ENCODE peak calls at places on chromosomes 1 and 21, in eight cellular contexts. D is activated CD4-positive, alpha-beta T cell treated with anti-CD3 and anti-CD28 coated beads for 36 hours; X is omental fat pad; Y is T-cell; O is mucosa of descending colon; E is Right ventricle myocardium superior; M is left cardiac atrium; J is RWPE2. F is an unnamed sample.

GRCh38 chr1:6033986-6034749 is 11.5 kb upstream of the KCNAB2 start:
- ATAC-seq in O (peak; percentile 87), E (peak; percentile 77), Y (peak; percentile 38), M (peak; percentile 81), X (peak; percentile 25), D (peak; percentile 55), J (peak; percentile 45), F (peak; percentile 52)

GRCh38 chr21:45124596-45124995 is 50.2 kb downstream of the ADARB1 start:
- ATAC-seq in E (no peak), D (no peak), O (no peak), X (no peak), J (no peak), Y (no peak), M (no peak), F (no peak)

GRCh38 chr1:85494957-85495266 is 30.0 kb upstream of the DDAH1 start:
- ATAC-seq in D (no peak), E (peak; percentile 65), X (peak; percentile 64), Y (no peak), M (no peak), O (no peak), J (peak; percentile 67), F (no peak)

GRCh38 chr1:212782422-212783154 is 9.0 kb downstream of the NSL1 start:
- ATAC-seq in J (no peak), X (peak; percentile 71), M (peak; percentile 50), Y (no peak), O (peak; percentile 60), D (peak; percentile 73), E (peak; percentile 55), F (no peak)

GRCh38 chr1:154745750-154746425 is 124.2 kb downstream of the KCNN3 start:
- ATAC-seq in Y (no peak), M (no peak), E (no peak), O (no peak), J (no peak), X (no peak), D (no peak), F (no peak)

GRCh38 chr1:235411489-235412486 is 44.6 kb downstream of the TBCE start:
- ATAC-seq in M (no peak), O (peak; percentile 84), D (no peak), Y (no peak), X (no peak), E (peak; percentile 57), J (peak; percentile 21), F (no peak)

GRCh38 chr1:72623299-72623708 is 341.0 kb upstream of the NEGR1 start:
- ATAC-seq in X (no peak), O (peak; percentile 70), E (peak; percentile 85), D (peak; percentile 73), J (peak; percentile 54), M (peak; percentile 41), Y (no peak), F (no peak)

GRCh38 chr1:207010726-207011125 is 21.8 kb downstream of the C1orf116 start:
- ATAC-seq in X (no peak), J (no peak), M (no peak), Y (no peak), O (no peak), E (no peak), D (no peak), F (no peak)

GRCh38 chr1:21641967-21642366 is 27.2 kb downstream of the RAP1GAP start:
- ATAC-seq in O (no peak), E (peak; percentile 67), J (no peak), Y (no peak), D (no peak), M (peak; percentile 38), X (no peak), F (no peak)

GRCh38 chr21:36479415-36480402 is at the start of gene CLDN14:
- ATAC-seq in Y (no peak), M (no peak), O (no peak), X (no peak), J (no peak), D (no peak), E (peak; percentile 53), F (no peak)

GRCh38 chr1:111596499-111596898 is 23.1 kb upstream of the RAP1A start:
- ATAC-seq in X (no peak), E (no peak), Y (peak; percentile 25), M (no peak), O (peak; percentile 24), D (peak; percentile 10), J (no peak), F (peak; percentile 15)

GRCh38 chr1:150320667-150320978 is 710 bp upstream of the PRPF3 start:
- ATAC-seq in J (no peak), D (no peak), Y (no peak), E (no peak), X (no peak), M (no peak), O (no peak), F (no peak)

GRCh38 chr1:168719306-168720111 is 9.5 kb downstream of the DPT start:
- ATAC-seq in O (peak; percentile 46), D (no peak), E (no peak), J (peak; percentile 98), Y (no peak), M (no peak), X (no peak), F (peak; percentile 42)

GRCh38 chr1:44660176-44660575 is 14.1 kb downstream of the TMEM53 start:
- ATAC-seq in O (peak; percentile 65), M (peak; percentile 93), J (no peak), X (no peak), Y (no peak), E (peak; percentile 94), D (no peak), F (no peak)

GRCh38 chr1:78426398-78426797 is 64.4 kb upstream of the PTGFR start:
- ATAC-seq in X (no peak), O (no peak), D (no peak), J (no peak), E (no peak), M (no peak), Y (no peak), F (no peak)

GRCh38 chr1:67170751-67171573 is 4.7 kb downstream of the IL23R start:
- ATAC-seq in E (no peak), Y (peak; percentile 67), X (no peak), D (peak; percentile 8), M (no peak), J (no peak), O (peak; percentile 38), F (peak; percentile 8)

GRCh38 chr1:183610053-183610452 is 19.8 kb upstream of the NCF2 start:
- ATAC-seq in X (no peak), Y (no peak), J (no peak), E (peak; percentile 56), D (no peak), O (peak; percentile 27), M (peak; percentile 34), F (no peak)

GRCh38 chr1:43537423-43538142 is 6.9 kb downstream of the PTPRF start:
- ATAC-seq in M (no peak), Y (no peak), E (no peak), J (peak; percentile 44), D (no peak), X (no peak), O (peak; percentile 77), F (no peak)

GRCh38 chr1:175273656-175274055 is 81.1 kb upstream of the KIAA0040 start:
- ATAC-seq in Y (no peak), J (no peak), X (no peak), D (no peak), E (peak; percentile 80), M (peak; percentile 39), O (no peak), F (no peak)

GRCh38 chr1:43587001-43587400 is 56.3 kb downstream of the PTPRF start:
- ATAC-seq in D (no peak), E (no peak), M (no peak), X (no peak), Y (no peak), J (no peak), O (no peak), F (no peak)

GRCh38 chr1:6912507-6912906 is 127.3 kb downstream of the CAMTA1 start:
- ATAC-seq in M (peak; percentile 27), D (no peak), Y (no peak), X (no peak), O (no peak), E (no peak), J (no peak), F (no peak)

GRCh38 chr1:200558866-200559459 is 61.6 kb downstream of the KIF14 start:
- ATAC-seq in E (no peak), O (peak; percentile 56), Y (no peak), X (no peak), M (no peak), D (peak; percentile 60), J (peak; percentile 50), F (peak; percentile 42)

GRCh38 chr1:172380441-172381244 is 39.8 kb upstream of the C1orf105 start:
- ATAC-seq in X (no peak), O (peak; percentile 77), Y (peak; percentile 93), D (peak; percentile 98), M (peak; percentile 50), J (peak; percentile 29), E (no peak), F (peak; percentile 98)

GRCh38 chr1:53448241-53448841 is 10.9 kb upstream of the DMRTB1 start:
- ATAC-seq in D (no peak), O (no peak), Y (no peak), J (no peak), E (no peak), X (no peak), M (no peak), F (no peak)

GRCh38 chr1:119680723-119681122 is 31.0 kb upstream of the PHGDH start:
- ATAC-seq in Y (no peak), X (no peak), O (no peak), J (no peak), M (no peak), D (no peak), E (no peak), F (no peak)

GRCh38 chr1:26094076-26094669 is 17.5 kb upstream of the PDIK1L start:
- ATAC-seq in O (no peak), M (peak; percentile 87), D (no peak), J (no peak), E (peak; percentile 92), X (peak; percentile 65), Y (no peak), F (no peak)

GRCh38 chr1:43067856-43068751 is 104.0 kb downstream of the EBNA1BP2 start:
- ATAC-seq in O (peak; percentile 55), E (peak; percentile 50), D (peak; percentile 33), J (no peak), Y (peak; percentile 52), X (no peak), M (peak; percentile 24), F (peak; percentile 26)

GRCh38 chr1:173568483-173568882 is 34.4 kb downstream of the SLC9C2 start:
- ATAC-seq in D (no peak), E (no peak), Y (no peak), J (no peak), O (no peak), M (no peak), X (no peak), F (no peak)

GRCh38 chr21:41294548-41295231 is 21.9 kb upstream of the FAM3B start:
- ATAC-seq in E (no peak), J (no peak), Y (no peak), O (peak; percentile 68), M (no peak), D (no peak), X (no peak), F (no peak)